ENCODE peak calls at places on chromosomes 1 and 21, in six cellular contexts. P is CD8-positive, alpha-beta memory T cell; F is psoas muscle; O is effector memory CD4-positive, alpha-beta T cell; A is ovary; E is DND-41. Q is an unnamed sample.

GRCh38 chr1:74771913-74772515 is 39.1 kb downstream of the TYW3 start:
- DNase-seq in E (peak; percentile 22), O (no peak), F (no peak), A (no peak), P (no peak), Q (no peak)

GRCh38 chr1:227808566-227808965 is 6.9 kb upstream of the PRSS38 start:
- DNase-seq in P (no peak), E (no peak), A (no peak), F (no peak), O (no peak), Q (no peak)

GRCh38 chr1:4468386-4468785 is 186.0 kb upstream of the AJAP1 start:
- DNase-seq in A (no peak), P (no peak), O (no peak), E (no peak), F (no peak), Q (no peak)

GRCh38 chr21:15617968-15618367 is 111.8 kb upstream of the USP25 start:
- DNase-seq in A (no peak), O (no peak), F (no peak), E (no peak), P (no peak), Q (no peak)

GRCh38 chr1:186838380-186839076 is 9.8 kb downstream of the PLA2G4A start:
- DNase-seq in E (no peak), P (no peak), A (no peak), F (no peak), O (no peak), Q (no peak)

GRCh38 chr1:178126261-178126660 is 32.4 kb downstream of the RASAL2 start:
- DNase-seq in F (no peak), E (no peak), A (no peak), O (no peak), P (no peak), Q (no peak)

GRCh38 chr1:207010726-207011125 is 21.8 kb downstream of the C1orf116 start:
- DNase-seq in P (no peak), O (no peak), F (no peak), E (no peak), A (no peak), Q (no peak)

GRCh38 chr1:160486453-160486852 is 36.6 kb downstream of the SLAMF6 start:
- DNase-seq in F (no peak), O (no peak), P (no peak), A (no peak), E (no peak), Q (no peak)

GRCh38 chr1:43847290-43847689 is 86.3 kb upstream of the ARTN start:
- DNase-seq in F (no peak), E (no peak), O (no peak), A (no peak), P (no peak), Q (no peak)

GRCh38 chr1:54695221-54695620 is 20.4 kb upstream of the TTC4 start:
- DNase-seq in F (no peak), A (no peak), O (no peak), E (no peak), P (no peak), Q (no peak)

GRCh38 chr1:25763493-25763892 is 36.5 kb upstream of the SELENON start:
- DNase-seq in A (no peak), O (no peak), F (no peak), E (no peak), P (no peak), Q (no peak)

GRCh38 chr1:227459326-227459841 is 104.0 kb upstream of the ZNF678 start:
- DNase-seq in F (no peak), E (no peak), O (no peak), A (no peak), P (no peak), Q (no peak)

DNA sequence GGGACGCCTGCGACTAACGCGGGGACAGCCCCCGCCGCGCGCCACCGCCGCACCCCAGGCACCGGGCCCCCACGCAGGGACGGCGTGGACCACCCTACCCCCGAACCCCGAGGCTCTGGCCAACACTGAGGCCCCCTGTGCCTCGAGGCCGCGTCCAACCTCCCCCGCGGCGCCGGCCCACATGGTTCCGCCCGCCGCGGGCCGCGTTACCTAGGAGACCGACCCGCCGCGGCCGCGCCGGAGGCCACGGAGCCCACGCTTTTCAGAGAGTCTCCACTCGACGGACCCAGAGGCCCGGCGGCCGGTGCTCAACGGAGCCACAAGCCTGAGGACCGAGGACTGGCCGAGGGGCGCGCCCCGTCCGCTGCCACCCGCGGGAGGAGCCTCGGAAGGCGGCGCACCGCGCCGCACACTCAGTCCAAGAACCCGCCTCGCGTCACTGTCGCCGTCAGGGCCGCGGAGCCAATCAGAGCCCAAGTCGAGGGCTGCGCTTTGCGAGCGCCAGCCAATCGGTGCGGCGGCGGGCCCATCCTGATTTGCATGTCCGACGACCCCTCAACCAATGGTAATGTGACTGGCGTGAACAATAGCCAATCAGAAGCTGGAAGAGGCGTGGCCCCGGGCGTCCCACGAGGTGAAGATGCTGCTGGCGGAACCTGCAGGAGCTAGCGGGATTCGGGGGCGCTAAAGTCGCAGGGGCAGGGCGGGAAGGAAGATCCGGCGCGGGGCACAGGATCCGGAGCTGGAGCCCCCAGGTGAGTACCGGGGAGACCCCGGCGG is at the start of gene NPHP4:
- DNase-seq in F (peak; percentile 100), O (peak; percentile 99), E (peak; percentile 100), A (peak; percentile 99), P (peak; percentile 100), Q (peak; percentile 100)
- H3K9me3 ChIP-seq in F (no peaks in the 10 kb centered on the region), O (no peaks in the 10 kb centered on the region), E (no peaks in the 10 kb centered on the region), A (no peaks in the 10 kb centered on the region), P (no peaks in the 10 kb centered on the region), Q (peaks cover 2% of the 10 kb centered on the region)

DNA sequence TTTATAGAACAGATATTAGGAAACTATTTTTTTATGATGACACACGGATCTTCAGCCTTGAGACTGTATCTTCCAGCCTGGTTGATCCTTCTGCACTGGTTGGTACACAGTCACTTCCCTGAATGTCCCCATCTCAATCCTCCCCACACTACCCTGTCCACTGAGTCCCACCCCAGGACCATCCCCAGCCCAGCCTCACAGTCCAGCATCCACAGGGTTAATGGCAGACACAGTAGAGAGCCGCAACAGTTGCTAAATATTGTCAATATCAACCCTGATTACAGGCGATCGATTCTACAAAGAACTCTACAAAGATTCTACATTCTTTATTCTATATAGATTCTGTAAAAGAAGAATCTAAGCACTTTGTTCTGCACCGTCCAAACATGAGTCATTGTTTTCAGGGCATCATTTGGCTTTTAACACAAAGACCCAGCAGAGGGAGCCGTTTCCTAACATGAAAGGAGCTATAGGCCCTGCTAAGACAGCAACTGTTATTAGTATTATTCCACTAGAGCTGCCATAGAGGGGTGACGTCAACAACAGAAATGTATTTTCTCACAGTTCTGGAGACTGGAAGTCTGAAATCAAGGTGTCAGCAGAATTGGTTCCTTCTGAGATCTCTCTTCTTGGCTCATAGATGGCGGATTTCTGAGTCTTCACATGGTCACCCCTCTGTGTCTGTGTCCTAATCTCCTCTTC is 30.1 kb upstream of the IFNAR2 start:
- DNase-seq in E (peak; percentile 85), F (peak; percentile 61), O (peak; percentile 75), A (peak; percentile 68), P (peak; percentile 85), Q (peak; percentile 86)
- H3K27ac ChIP-seq in E (peak overlapping the region; percentile 59), F (peak overlapping the region; percentile 69), O (peak overlapping the region; percentile 13), A (no peak overlapping the region), P (no peak overlapping the region), Q (peak overlapping the region; percentile 64)

DNA sequence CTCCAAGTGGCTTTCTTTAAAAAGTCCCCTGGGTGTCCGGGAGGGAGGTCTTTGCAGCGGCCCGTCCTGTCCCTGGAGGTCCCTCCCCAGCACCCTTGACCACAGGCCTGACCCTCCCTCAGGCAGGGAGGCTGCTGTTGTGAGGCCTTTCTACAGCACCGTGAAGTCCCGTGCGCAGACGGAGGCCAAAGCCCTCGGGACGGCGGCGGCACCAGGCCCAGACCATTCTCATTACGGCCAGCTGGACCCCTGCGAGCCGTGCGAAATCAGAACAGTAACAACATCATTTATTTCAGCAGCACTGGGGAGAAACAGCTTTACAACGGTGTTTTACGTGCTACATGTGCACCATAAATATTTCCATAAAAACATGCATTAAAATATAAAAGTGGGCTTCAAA is 101.4 kb upstream of the ACTRT2 start:
- DNase-seq in A (no peak), F (no peak), P (no peak), O (no peak), E (no peak), Q (no peak)
- H3K9me3 ChIP-seq in A (no peaks in the 10 kb centered on the region), F (no peaks in the 10 kb centered on the region), P (no peaks in the 10 kb centered on the region), O (no peaks in the 10 kb centered on the region), E (peaks cover 5% of the 10 kb centered on the region), Q (no peaks in the 10 kb centered on the region)

DNA sequence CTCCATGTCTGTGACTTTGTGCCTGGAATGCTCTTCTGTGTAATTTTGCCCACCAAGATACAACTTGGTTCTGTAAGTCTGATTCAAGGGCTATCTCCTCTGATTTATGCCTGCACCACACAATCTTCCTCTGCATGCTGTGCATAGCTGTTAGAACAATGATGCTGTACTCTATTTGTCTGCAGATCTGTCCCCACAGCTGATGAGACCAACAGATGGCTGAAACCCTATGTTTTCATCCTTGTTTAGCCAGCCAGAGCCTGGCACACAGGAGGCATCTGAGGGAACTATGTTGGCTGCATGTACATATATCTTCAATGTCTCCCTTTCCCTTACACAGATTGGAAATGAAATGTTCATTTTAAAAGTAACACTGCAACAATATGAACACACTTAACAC is 57.9 kb upstream of the ABCA4 start:
- DNase-seq in F (no peak), A (no peak), P (no peak), E (no peak), O (no peak), Q (no peak)
- H3K27ac ChIP-seq in F (no peak overlapping the region), A (no peak overlapping the region), P (no peak overlapping the region), E (no peak overlapping the region), O (no peak overlapping the region), Q (no peak overlapping the region)

GRCh38 chr21:45246535-45247320 is 41.0 kb downstream of the POFUT2 start:
- DNase-seq in O (no peak), A (no peak), P (no peak), E (no peak), F (no peak), Q (no peak)
- H3K9me3 ChIP-seq in O (no peaks in the 10 kb centered on the region), A (peaks cover under 1% of the 10 kb centered on the region), P (no peaks in the 10 kb centered on the region), E (no peaks in the 10 kb centered on the region), F (no peaks in the 10 kb centered on the region), Q (peaks cover 4% of the 10 kb centered on the region)

GRCh38 chr1:88773540-88774150 is 89.6 kb downstream of the PKN2 start:
- DNase-seq in O (no peak), E (no peak), P (no peak), A (no peak), F (no peak), Q (no peak)

GRCh38 chr1:88774151-88774556 is 90.1 kb downstream of the PKN2 start:
- DNase-seq in O (no peak), E (no peak), A (no peak), P (no peak), F (no peak), Q (no peak)

GRCh38 chr1:88763649-88764406 is 79.8 kb downstream of the PKN2 start:
- DNase-seq in P (no peak), F (no peak), O (no peak), A (no peak), E (no peak), Q (no peak)

GRCh38 chr1:88768816-88769215 is 84.7 kb downstream of the PKN2 start:
- DNase-seq in O (no peak), F (no peak), E (no peak), P (no peak), A (no peak), Q (no peak)

GRCh38 chr1:88768187-88768586 is 84.1 kb downstream of the PKN2 start:
- DNase-seq in O (no peak), F (no peak), E (no peak), A (no peak), P (no peak), Q (no peak)
- H3K27ac ChIP-seq in O (no peak overlapping the region), F (no peak overlapping the region), E (no peak overlapping the region), A (no peak overlapping the region), P (no peak overlapping the region), Q (no peak overlapping the region)